ENCODE peak calls at places on chromosomes 3 and 15, in six cellular contexts. C, L, P, E, W and U are unnamed samples.

GRCh38 chr3:64327039-64327804 is 102.0 kb upstream of the PRICKLE2 start:
- DNase-seq in C (peak; percentile 74), L (peak; percentile 83), P (no peak), E (no peak), W (no peak), U (no peak)

GRCh38 chr3:174253940-174254339 is 605.2 kb upstream of the NAALADL2 start:
- DNase-seq in C (no peak), L (no peak), P (no peak), E (no peak), W (no peak), U (no peak)

GRCh38 chr15:56950979-56951378 is 32.5 kb downstream of the TCF12 start:
- DNase-seq in C (no peak), L (no peak), P (no peak), E (no peak), W (no peak), U (no peak)

GRCh38 chr3:105791134-105791533 is 77.7 kb downstream of the CBLB start:
- DNase-seq in C (no peak), L (peak; percentile 72), P (no peak), E (no peak), W (no peak), U (no peak)

GRCh38 chr3:32934150-32934742 is 17.2 kb upstream of the CCR4 start:
- DNase-seq in C (no peak), L (peak; percentile 47), P (no peak), E (peak; percentile 52), W (peak; percentile 12), U (no peak)

GRCh38 chr15:80948651-80949292 is 40.8 kb downstream of the MESD start:
- DNase-seq in C (no peak), L (no peak), P (no peak), E (no peak), W (no peak), U (no peak)

GRCh38 chr3:157718835-157719234 is 215.6 kb upstream of the VEPH1 start:
- DNase-seq in C (no peak), L (no peak), P (no peak), E (no peak), W (no peak), U (no peak)

GRCh38 chr15:90315276-90315982 is 36.7 kb upstream of the ZNF774 start:
- DNase-seq in C (peak; percentile 71), L (peak; percentile 83), P (no peak), E (no peak), W (no peak), U (no peak)

GRCh38 chr3:42654331-42655201 is 1.1 kb downstream of the ZBTB47 start:
- DNase-seq in C (peak; percentile 75), L (peak; percentile 80), P (no peak), E (peak; percentile 92), W (no peak), U (no peak)

GRCh38 chr3:181622365-181622764 is 89.4 kb upstream of the SOX2 start:
- DNase-seq in C (no peak), L (peak; percentile 8), P (no peak), E (no peak), W (no peak), U (no peak)

GRCh38 chr3:133383175-133383574 is 16.7 kb upstream of the BFSP2 start:
- DNase-seq in C (no peak), L (no peak), P (no peak), E (no peak), W (peak; percentile 53), U (no peak)

GRCh38 chr15:49686626-49687025 is 65.8 kb downstream of the DTWD1 start:
- DNase-seq in C (no peak), L (peak; percentile 21), P (no peak), E (no peak), W (no peak), U (no peak)

GRCh38 chr3:119310052-119310451 is 15.9 kb downstream of the ARHGAP31 start:
- DNase-seq in C (no peak), L (peak; percentile 95), P (no peak), E (peak; percentile 34), W (no peak), U (no peak)

GRCh38 chr3:52005571-52005986 is 9.9 kb upstream of the RPL29 start:
- DNase-seq in C (peak; percentile 72), L (peak; percentile 85), P (no peak), E (peak; percentile 85), W (no peak), U (no peak)

GRCh38 chr3:54999159-54999558 is 71.3 kb upstream of the LRTM1 start:
- DNase-seq in C (no peak), L (peak; percentile 73), P (no peak), E (peak; percentile 92), W (no peak), U (no peak)

GRCh38 chr3:55165278-55165677 is 237.4 kb upstream of the LRTM1 start:
- DNase-seq in C (no peak), L (peak; percentile 42), P (no peak), E (no peak), W (no peak), U (no peak)

GRCh38 chr3:170780955-170781354 is 89.0 kb downstream of the RPL22L1 start:
- DNase-seq in C (no peak), L (peak; percentile 26), P (no peak), E (no peak), W (no peak), U (no peak)

GRCh38 chr15:101014921-101015841 is 96.0 kb downstream of the LRRK1 start:
- DNase-seq in C (peak; percentile 75), L (peak; percentile 73), P (peak; percentile 22), E (peak; percentile 91), W (peak; percentile 32), U (peak; percentile 48)

GRCh38 chr3:149215474-149215873 is 6.2 kb downstream of the CP start:
- DNase-seq in C (no peak), L (no peak), P (no peak), E (no peak), W (no peak), U (no peak)

GRCh38 chr15:71632571-71633195 is 177.7 kb upstream of the NR2E3 start:
- DNase-seq in C (no peak), L (no peak), P (no peak), E (no peak), W (no peak), U (no peak)

GRCh38 chr15:26868029-26868685 is 1.3 kb downstream of the GABRA5 start:
- DNase-seq in C (no peak), L (no peak), P (no peak), E (peak; percentile 25), W (no peak), U (no peak)
- H3K27me3 ChIP-seq in C (peaks cover 27% of the 10 kb centered on the region), L (peaks cover 43% of the 10 kb centered on the region), P (no peaks in the 10 kb centered on the region), E (peaks cover 44% of the 10 kb centered on the region), W (no peaks in the 10 kb centered on the region), U (no peaks in the 10 kb centered on the region)

DNA sequence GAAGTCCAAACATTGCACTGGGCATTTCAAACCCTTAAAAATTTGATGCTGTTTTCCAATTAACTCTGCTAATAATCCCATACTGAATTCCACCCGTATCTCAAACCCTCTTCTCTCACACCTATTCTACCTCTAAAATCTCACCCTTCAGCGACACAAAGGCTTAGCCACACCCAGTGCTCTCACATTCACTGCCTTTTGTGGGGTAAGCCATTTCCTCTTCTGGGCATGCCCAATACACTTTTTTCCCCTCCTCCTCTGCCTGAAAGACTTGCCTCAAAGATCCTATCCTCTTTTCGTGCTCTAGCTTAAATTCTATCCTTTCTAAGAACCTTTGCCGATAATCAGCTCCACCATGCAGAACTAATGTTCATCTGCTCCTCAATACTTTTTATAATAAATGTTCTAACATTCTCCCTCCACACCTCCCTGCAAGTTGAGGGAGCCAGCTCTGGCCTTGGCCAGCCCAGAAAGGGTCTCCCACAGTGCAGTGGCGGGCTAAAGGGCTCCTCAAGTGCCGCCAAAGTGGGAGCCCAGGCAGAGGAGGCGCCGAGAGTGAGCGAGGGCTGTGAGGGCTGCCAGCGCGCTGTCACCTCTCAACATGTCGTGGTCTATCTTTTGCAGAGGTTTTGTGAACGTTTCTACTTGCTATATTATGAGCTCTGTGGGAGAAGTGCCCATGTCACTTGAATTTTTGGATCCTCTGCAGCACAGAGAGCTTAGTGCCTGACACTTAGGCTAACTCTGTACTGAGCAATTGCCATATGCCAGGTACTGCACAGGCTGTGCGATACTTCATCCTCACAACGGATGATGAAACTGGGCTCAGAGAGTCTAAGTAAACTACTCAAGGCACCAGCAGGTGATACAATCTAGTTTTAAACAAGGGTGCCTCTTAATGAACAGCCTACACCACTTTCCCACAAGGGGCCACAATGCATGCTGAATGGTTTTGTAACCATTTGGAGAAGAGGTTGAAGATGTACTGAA is 53.6 kb upstream of the BCL6 start:
- DNase-seq in C (no peak), L (no peak), P (no peak), E (no peak), W (no peak), U (no peak)
- H3K4me1 ChIP-seq in C (no peaks in the 10 kb centered on the region), L (no peaks in the 10 kb centered on the region), P (peaks cover 14% of the 10 kb centered on the region), E (no peaks in the 10 kb centered on the region), W (no peaks in the 10 kb centered on the region), U (peaks cover 24% of the 10 kb centered on the region)

GRCh38 chr3:126512026-126512425 is 5.5 kb downstream of the UROC1 start:
- DNase-seq in C (no peak), L (no peak), P (no peak), E (no peak), W (no peak), U (no peak)
- H3K4me3 ChIP-seq in C (no peak overlapping the region), L (no peak overlapping the region), P (no peak overlapping the region), E (no peak overlapping the region), W (no peak overlapping the region), U (no peak overlapping the region)

DNA sequence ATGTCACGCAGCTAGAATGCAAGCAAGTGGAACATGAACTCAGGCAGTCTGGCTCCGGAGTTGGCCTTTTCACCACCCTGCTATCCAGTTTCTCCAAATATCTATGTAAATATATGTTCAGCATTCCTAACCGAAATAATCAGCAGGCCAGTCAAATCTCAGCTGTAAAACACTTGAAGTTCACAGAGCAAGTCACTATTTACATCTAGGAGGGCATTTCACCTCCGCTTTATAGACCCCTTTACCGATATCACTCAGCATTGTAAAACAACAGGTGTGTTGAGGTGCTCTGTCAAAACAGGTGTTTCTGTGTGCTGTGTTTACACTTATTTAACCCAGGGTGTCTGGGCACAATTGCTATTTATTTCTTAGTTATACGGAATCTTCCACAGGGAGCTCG is 12.2 kb upstream of the HES1 start:
- DNase-seq in C (no peak), L (no peak), P (no peak), E (no peak), W (no peak), U (no peak)
- H3K27me3 ChIP-seq in C (no peaks in the 10 kb centered on the region), L (peaks cover 18% of the 10 kb centered on the region), P (peaks cover 3% of the 10 kb centered on the region), E (no peaks in the 10 kb centered on the region), W (peaks cover 20% of the 10 kb centered on the region), U (no peaks in the 10 kb centered on the region)

GRCh38 chr3:12841085-12841969 is at the start of gene RPL32:
- DNase-seq in C (peak; percentile 90), L (peak; percentile 98), P (peak; percentile 75), E (peak; percentile 98), W (peak; percentile 94), U (peak; percentile 92)

GRCh38 chr3:12841970-12842328 is 584 bp upstream of the RPL32 start:
- DNase-seq in C (no peak), L (no peak), P (no peak), E (no peak), W (no peak), U (no peak)

GRCh38 chr3:12845790-12846189 is 4.4 kb upstream of the RPL32 start:
- DNase-seq in C (no peak), L (no peak), P (no peak), E (no peak), W (no peak), U (no peak)

GRCh38 chr3:12840591-12841084 is 727 bp downstream of the RPL32 start:
- DNase-seq in C (no peak), L (peak; percentile 57), P (no peak), E (no peak), W (no peak), U (no peak)

DNA sequence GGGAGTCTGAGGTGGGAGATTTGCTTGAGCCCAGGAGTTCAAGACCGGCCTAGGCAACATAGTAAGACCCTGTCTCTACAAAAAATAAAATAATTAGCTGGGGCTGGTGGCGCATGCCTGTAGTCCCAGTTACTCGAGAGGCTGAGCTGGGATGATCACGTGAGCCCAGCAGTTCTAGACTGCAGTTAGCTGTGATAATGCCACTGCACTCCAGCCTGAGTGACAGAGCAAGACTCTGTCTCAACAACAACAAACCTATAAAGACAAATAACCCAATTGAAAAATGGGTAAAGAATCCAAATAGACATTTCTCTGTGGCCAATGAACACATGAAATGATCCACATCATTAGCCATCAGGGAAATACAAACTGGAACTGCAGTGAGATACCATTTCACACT is 1.1 kb upstream of the RPL32 start:
- DNase-seq in C (no peak), L (no peak), P (no peak), E (no peak), W (no peak), U (no peak)
- H3K4me1 ChIP-seq in C (peaks cover 35% of the 10 kb centered on the region), L (peaks cover 40% of the 10 kb centered on the region), P (peaks cover 12% of the 10 kb centered on the region), E (peaks cover 28% of the 10 kb centered on the region), W (no peaks in the 10 kb centered on the region), U (peaks cover 16% of the 10 kb centered on the region)